ENCODE peak calls at places on chromosomes 6 and 20, in seven cellular contexts. E is IMR-90, Y is H9, V is H1, M is mesendoderm, Z is neuronal stem cell, G is mesenchymal stem cell. B is an unnamed sample.

GRCh38 chr6:43125119-43125518 is 46.0 kb upstream of the SRF start:
- DNase-seq in M (no peak), G (peak; percentile 96), Y (no peak), E (peak; percentile 87), V (no peak), Z (no peak), B (no peak)

GRCh38 chr6:43669922-43670622 is 17.5 kb downstream of the MRPS18A start:
- DNase-seq in V (peak; percentile 50), Z (peak; percentile 43), M (peak; percentile 77), G (no peak), E (no peak), Y (peak; percentile 53), B (peak; percentile 55)

GRCh38 chr6:13140972-13141371 is 187.4 kb downstream of the TBC1D7 start:
- DNase-seq in Z (no peak), G (no peak), V (no peak), E (no peak), Y (no peak), M (no peak), B (no peak)

GRCh38 chr20:43191143-43191542 is 1.4 kb upstream of the PTPRT start:
- DNase-seq in Z (no peak), M (peak; percentile 21), G (no peak), V (no peak), E (no peak), Y (no peak), B (no peak)

GRCh38 chr20:57513199-57513598 is 11.7 kb downstream of the CTCFL start:
- DNase-seq in E (peak; percentile 49), V (no peak), Y (no peak), M (no peak), G (peak; percentile 26), Z (no peak), B (no peak)

GRCh38 chr20:22293886-22294285 is 290.5 kb downstream of the FOXA2 start:
- DNase-seq in V (no peak), E (no peak), G (no peak), Y (no peak), Z (no peak), M (no peak), B (no peak)

GRCh38 chr6:132569170-132569569 is 952 bp upstream of the TAAR6 start:
- DNase-seq in V (no peak), G (no peak), Z (no peak), M (peak; percentile 4), E (no peak), Y (no peak), B (no peak)

GRCh38 chr20:34887023-34887422 is 10.6 kb downstream of the ACSS2 start:
- DNase-seq in Z (no peak), E (no peak), V (no peak), Y (no peak), G (no peak), M (no peak), B (no peak)

GRCh38 chr6:4774715-4775590 is 1.3 kb upstream of the CDYL start:
- DNase-seq in M (peak; percentile 82), Y (peak; percentile 47), E (no peak), Z (no peak), G (no peak), V (peak; percentile 73), B (no peak)

GRCh38 chr6:143283887-143284640 is 166.4 kb downstream of the ADAT2 start:
- DNase-seq in Y (no peak), M (no peak), G (no peak), Z (no peak), E (peak; percentile 14), V (no peak), B (no peak)

GRCh38 chr20:4300921-4301320 is 285.6 kb upstream of the RNF24 start:
- DNase-seq in E (no peak), V (no peak), Y (no peak), M (no peak), Z (no peak), G (no peak), B (no peak)

GRCh38 chr20:57398231-57398821 is 7.1 kb downstream of the RBM38 start:
- DNase-seq in Y (no peak), Z (no peak), V (no peak), E (no peak), G (no peak), M (no peak), B (no peak)

GRCh38 chr6:29967379-29968010 is 25.2 kb downstream of the HLA-A start:
- DNase-seq in Y (no peak), M (peak; percentile 29), V (no peak), E (no peak), G (peak; percentile 21), Z (no peak), B (no peak)

GRCh38 chr6:35688605-35689322 is at the start of gene FKBP5:
- DNase-seq in M (peak; percentile 93), Z (peak; percentile 86), G (peak; percentile 92), V (peak; percentile 96), E (peak; percentile 80), Y (peak; percentile 93), B (peak; percentile 74)

GRCh38 chr20:23509580-23509913 is 18.6 kb downstream of the CST8 start:
- DNase-seq in M (no peak), V (no peak), E (no peak), Z (no peak), G (no peak), Y (no peak), B (no peak)

GRCh38 chr6:710601-711571 is 17.9 kb upstream of the EXOC2 start:
- DNase-seq in V (peak; percentile 75), M (peak; percentile 53), G (peak; percentile 91), E (peak; percentile 79), Z (peak; percentile 32), Y (peak; percentile 60), B (peak; percentile 24)

GRCh38 chr6:41546866-41547798 is 951 bp downstream of the FOXP4 start:
- DNase-seq in V (peak; percentile 70), Z (peak; percentile 40), M (peak; percentile 75), G (peak; percentile 54), Y (no peak), E (peak; percentile 30), B (peak; percentile 53)

GRCh38 chr6:42453027-42453648 is 1.4 kb upstream of the TRERF1 start:
- DNase-seq in E (peak; percentile 90), V (peak; percentile 91), M (peak; percentile 94), Y (peak; percentile 93), Z (peak; percentile 92), G (peak; percentile 93), B (peak; percentile 43)

GRCh38 chr6:53437557-53438202 is 88.9 kb upstream of the ELOVL5 start:
- DNase-seq in Y (peak; percentile 52), Z (peak; percentile 27), E (peak; percentile 91), M (peak; percentile 78), V (no peak), G (peak; percentile 88), B (peak; percentile 70)

GRCh38 chr20:58775371-58775770 is 75.3 kb downstream of the GNAS-AS1 start:
- DNase-seq in G (no peak), Z (no peak), Y (no peak), V (no peak), M (no peak), E (no peak), B (no peak)

GRCh38 chr6:32082951-32083350 is 26.2 kb downstream of the TNXB start:
- DNase-seq in V (no peak), Z (no peak), M (no peak), G (no peak), E (no peak), Y (no peak), B (peak; percentile 86)

GRCh38 chr20:44730441-44730840 is 15.2 kb upstream of the KCNK15 start:
- DNase-seq in G (peak; percentile 67), E (peak; percentile 77), M (no peak), V (no peak), Y (no peak), Z (no peak), B (peak; percentile 48)

GRCh38 chr6:36826520-36827227 is 12.6 kb downstream of the CPNE5 start:
- DNase-seq in Z (no peak), E (peak; percentile 16), G (peak; percentile 24), Y (no peak), M (no peak), V (no peak), B (peak; percentile 19)
- H3K18ac ChIP-seq in Z (peak overlapping the region; percentile 74), E (no peak overlapping the region), G (peak overlapping the region; percentile 1), Y (no peak overlapping the region), M (no peak overlapping the region), V (no peak overlapping the region), B (peak overlapping the region; percentile 33)

DNA sequence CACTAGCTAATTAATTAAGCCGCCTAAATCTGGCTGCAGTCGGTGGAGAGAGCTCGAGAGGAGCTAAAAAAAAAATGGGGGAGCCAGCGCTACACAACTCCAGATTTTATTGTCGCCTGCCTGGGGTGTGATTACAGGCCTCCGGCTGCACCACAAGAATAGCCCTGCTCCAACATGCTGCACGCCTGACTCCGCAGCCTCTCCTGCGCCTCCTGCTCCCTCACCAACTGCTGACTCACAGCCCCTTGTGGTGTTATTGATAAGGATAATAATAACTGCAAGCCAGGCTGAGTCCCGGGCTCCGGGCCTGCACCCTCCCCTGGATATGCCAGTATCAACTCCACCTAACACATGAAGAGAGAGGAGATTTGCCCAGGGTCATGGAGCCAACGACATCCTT is 16.8 kb downstream of the SIRPA start:
- DNase-seq in V (no peak), Y (no peak), G (no peak), Z (no peak), E (no peak), M (no peak), B (no peak)
- H2BK120ac ChIP-seq in V (no peak overlapping the region), Y (no peak overlapping the region), G (no peak overlapping the region), Z (no peak overlapping the region), E (no peak overlapping the region), M (no peak overlapping the region), B (no peak overlapping the region)

DNA sequence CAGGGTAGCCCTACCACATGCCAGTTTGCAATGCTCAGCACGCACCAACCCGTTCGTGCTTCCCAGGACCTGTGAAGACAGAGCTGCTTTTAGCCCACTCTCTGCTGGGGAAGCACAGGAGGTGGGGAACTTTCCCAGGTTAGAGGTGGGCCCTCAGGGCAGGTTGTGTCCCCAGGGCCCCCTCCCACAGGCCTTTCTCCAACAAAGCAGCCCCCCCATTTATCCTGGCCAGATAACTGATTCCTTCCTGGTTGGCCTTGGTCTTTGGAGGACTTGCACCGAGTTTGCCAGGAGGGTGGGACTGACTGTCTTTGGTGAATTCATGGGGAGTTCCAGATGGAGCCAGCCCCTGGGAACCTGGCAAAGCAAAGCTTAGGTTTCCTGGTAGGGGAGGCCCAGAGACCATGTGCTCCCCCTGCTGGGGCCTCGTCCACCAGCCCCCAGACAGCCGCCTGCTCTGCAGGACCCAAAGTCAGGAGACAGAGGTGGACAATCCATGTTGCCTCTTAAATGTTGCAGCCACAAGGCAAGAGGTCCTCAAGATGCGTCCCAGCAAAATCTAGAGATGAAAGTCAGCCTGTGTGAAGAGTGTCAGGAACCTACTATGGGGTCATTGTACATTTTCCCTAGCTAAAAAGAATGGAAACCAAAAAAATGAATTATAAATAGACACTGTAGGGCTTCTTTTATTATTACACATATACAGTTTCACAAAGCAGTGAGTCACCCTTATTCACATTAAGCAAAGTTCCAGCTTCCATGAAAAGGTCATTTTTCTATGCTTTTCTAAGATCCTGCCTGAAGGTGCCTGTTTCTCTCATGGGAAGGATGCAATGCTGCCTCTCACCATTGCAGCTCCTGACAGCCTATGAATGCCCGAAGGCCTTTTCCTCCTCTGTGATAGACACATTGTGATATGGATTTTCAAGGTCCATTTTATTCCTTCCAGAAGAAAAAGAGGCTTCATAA is 497.8 kb downstream of the PREX1 start:
- DNase-seq in Y (peak; percentile 55), M (peak; percentile 68), E (peak; percentile 51), V (no peak), Z (no peak), G (peak; percentile 16), B (no peak)
- H3K18ac ChIP-seq in Y (no peak overlapping the region), M (peak overlapping the region; percentile 15), E (no peak overlapping the region), V (no peak overlapping the region), Z (peak overlapping the region; percentile 63), G (no peak overlapping the region), B (no peak overlapping the region)

DNA sequence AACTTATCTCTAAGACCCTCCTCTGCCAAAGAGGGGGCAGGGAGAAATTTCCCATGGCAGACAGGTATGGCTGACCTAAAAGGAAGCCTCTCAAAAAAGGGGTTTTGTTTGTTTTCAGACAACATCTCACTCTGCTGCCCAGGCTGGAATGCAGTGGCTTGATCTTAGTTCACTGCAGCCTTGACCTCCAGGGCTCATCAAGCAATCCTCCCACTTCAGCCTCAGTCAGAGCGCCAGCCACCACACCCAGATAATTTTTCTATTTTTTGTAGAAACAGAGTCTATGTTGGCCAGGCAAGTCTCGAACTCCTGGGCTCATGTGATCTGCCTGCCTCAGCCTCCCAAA is 3.8 kb downstream of the EZR start:
- DNase-seq in V (no peak), E (no peak), Z (no peak), Y (no peak), M (no peak), G (no peak), B (no peak)
- H2BK120ac ChIP-seq in V (no peak overlapping the region), E (no peak overlapping the region), Z (no peak overlapping the region), Y (no peak overlapping the region), M (no peak overlapping the region), G (no peak overlapping the region), B (no peak overlapping the region)